ENCODE peak calls at places on chromosome 4, in seven cellular contexts. One of them, this sample, is unnamed.

GRCh38 chr4:172950990-172951389 is 217.6 kb upstream of the GALNT7 start:
- DNase-seq in K562: no peak
- DNase-seq in IMR-90: no peak
- DNase-seq in renal cortical epithelial cell: no peak
- DNase-seq in nucleus accumbens: no peak
- DNase-seq in T-helper 2 cell: no peak
- DNase-seq in activated CD8-positive, alpha-beta memory T cell treated with anti-CD3 and anti-CD28 coated beads for 24 hours: no peak
- DNase-seq in this sample: no peak

GRCh38 chr4:12488672-12489071 is 995.5 kb downstream of the RAB28 start:
- DNase-seq in K562: no peak
- DNase-seq in IMR-90: no peak
- DNase-seq in renal cortical epithelial cell: no peak
- DNase-seq in nucleus accumbens: no peak
- DNase-seq in T-helper 2 cell: no peak
- DNase-seq in activated CD8-positive, alpha-beta memory T cell treated with anti-CD3 and anti-CD28 coated beads for 24 hours: no peak
- DNase-seq in this sample: no peak

GRCh38 chr4:13920901-13921300 is 293.4 kb upstream of the BOD1L1 start:
- DNase-seq in K562: peak
- DNase-seq in IMR-90: peak
- DNase-seq in renal cortical epithelial cell: peak
- DNase-seq in nucleus accumbens: no peak
- DNase-seq in T-helper 2 cell: no peak
- DNase-seq in activated CD8-positive, alpha-beta memory T cell treated with anti-CD3 and anti-CD28 coated beads for 24 hours: no peak
- DNase-seq in this sample: peak

GRCh38 chr4:38621004-38621684 is 42.9 kb upstream of the KLF3 start:
- DNase-seq in K562: peak
- DNase-seq in IMR-90: peak
- DNase-seq in renal cortical epithelial cell: peak
- DNase-seq in nucleus accumbens: no peak
- DNase-seq in T-helper 2 cell: no peak
- DNase-seq in activated CD8-positive, alpha-beta memory T cell treated with anti-CD3 and anti-CD28 coated beads for 24 hours: no peak
- DNase-seq in this sample: no peak

GRCh38 chr4:38279650-38280322 is 319.6 kb downstream of the PTTG2 start:
- DNase-seq in K562: no peak
- DNase-seq in IMR-90: no peak
- DNase-seq in renal cortical epithelial cell: peak
- DNase-seq in nucleus accumbens: no peak
- DNase-seq in T-helper 2 cell: no peak
- DNase-seq in activated CD8-positive, alpha-beta memory T cell treated with anti-CD3 and anti-CD28 coated beads for 24 hours: no peak
- DNase-seq in this sample: no peak

GRCh38 chr4:106985830-106986229 is 50.3 kb downstream of the DKK2 start:
- DNase-seq in K562: no peak
- DNase-seq in IMR-90: no peak
- DNase-seq in renal cortical epithelial cell: no peak
- DNase-seq in nucleus accumbens: no peak
- DNase-seq in T-helper 2 cell: no peak
- DNase-seq in activated CD8-positive, alpha-beta memory T cell treated with anti-CD3 and anti-CD28 coated beads for 24 hours: no peak
- DNase-seq in this sample: no peak

GRCh38 chr4:185587444-185588161 is 52.3 kb upstream of the PDLIM3 start:
- DNase-seq in K562: no peak
- DNase-seq in IMR-90: peak
- DNase-seq in renal cortical epithelial cell: no peak
- DNase-seq in nucleus accumbens: no peak
- DNase-seq in T-helper 2 cell: peak
- DNase-seq in activated CD8-positive, alpha-beta memory T cell treated with anti-CD3 and anti-CD28 coated beads for 24 hours: peak
- DNase-seq in this sample: no peak

GRCh38 chr4:145545538-145546224 is 64.0 kb downstream of the SMAD1 start:
- DNase-seq in K562: no peak
- DNase-seq in IMR-90: peak
- DNase-seq in renal cortical epithelial cell: peak
- DNase-seq in nucleus accumbens: no peak
- DNase-seq in T-helper 2 cell: no peak
- DNase-seq in activated CD8-positive, alpha-beta memory T cell treated with anti-CD3 and anti-CD28 coated beads for 24 hours: no peak
- DNase-seq in this sample: no peak

GRCh38 chr4:110475881-110476818 is at the start of gene ENPEP:
- DNase-seq in K562: no peak
- DNase-seq in IMR-90: peak
- DNase-seq in renal cortical epithelial cell: peak
- DNase-seq in nucleus accumbens: peak
- DNase-seq in T-helper 2 cell: no peak
- DNase-seq in activated CD8-positive, alpha-beta memory T cell treated with anti-CD3 and anti-CD28 coated beads for 24 hours: no peak
- DNase-seq in this sample: peak

GRCh38 chr4:41142946-41143720 is 71.2 kb downstream of the APBB2 start:
- DNase-seq in K562: no peak
- DNase-seq in IMR-90: peak
- DNase-seq in renal cortical epithelial cell: peak
- DNase-seq in nucleus accumbens: no peak
- DNase-seq in T-helper 2 cell: no peak
- DNase-seq in activated CD8-positive, alpha-beta memory T cell treated with anti-CD3 and anti-CD28 coated beads for 24 hours: no peak
- DNase-seq in this sample: peak

GRCh38 chr4:1193206-1194027 is 21.0 kb upstream of the SPON2 start:
- DNase-seq in K562: no peak
- DNase-seq in IMR-90: no peak
- DNase-seq in renal cortical epithelial cell: no peak
- DNase-seq in nucleus accumbens: no peak
- DNase-seq in T-helper 2 cell: no peak
- DNase-seq in activated CD8-positive, alpha-beta memory T cell treated with anti-CD3 and anti-CD28 coated beads for 24 hours: peak
- DNase-seq in this sample: peak

This sample was measured in uterus.